ENCODE peak calls at places on chromosomes 11 and 22, in ten cellular contexts. D, V, S, K, Q, T, I, P, Z and F are unnamed samples.

GRCh38 chr11:83070878-83071640 is 638 bp downstream of the RAB30 start:
- DNase-seq in D (no peak), V (peak), S (no peak), K (no peak), Q (no peak), T (no peak), I (no peak), P (no peak), Z (peak), F (peak)

GRCh38 chr11:60905551-60906113 is 753 bp downstream of the PRPF19 start:
- DNase-seq in D (no peak), V (no peak), S (no peak), K (peak), Q (no peak), T (no peak), I (no peak), P (no peak), Z (no peak), F (peak)

GRCh38 chr11:508956-509355 is 1.9 kb upstream of the RNH1 start:
- DNase-seq in D (no peak), V (no peak), S (no peak), K (no peak), Q (no peak), T (no peak), I (no peak), P (no peak), Z (no peak), F (no peak)

GRCh38 chr11:1238767-1239595 is 16.1 kb downstream of the MUC5B start:
- DNase-seq in D (no peak), V (no peak), S (no peak), K (peak), Q (no peak), T (no peak), I (no peak), P (no peak), Z (no peak), F (peak)

GRCh38 chr11:34514050-34514449 is 456 bp upstream of the ELF5 start:
- DNase-seq in D (no peak), V (no peak), S (no peak), K (no peak), Q (no peak), T (no peak), I (no peak), P (no peak), Z (no peak), F (no peak)

GRCh38 chr11:68303083-68303482 is 9.3 kb upstream of the LRP5 start:
- DNase-seq in D (no peak), V (no peak), S (no peak), K (no peak), Q (no peak), T (no peak), I (no peak), P (no peak), Z (no peak), F (no peak)

GRCh38 chr22:43060213-43060612 is 29.0 kb downstream of the TTLL1 start:
- DNase-seq in D (no peak), V (peak), S (no peak), K (no peak), Q (peak), T (no peak), I (no peak), P (no peak), Z (no peak), F (peak)

GRCh38 chr11:113331436-113331835 is 17.1 kb downstream of the TTC12 start:
- DNase-seq in D (no peak), V (no peak), S (no peak), K (no peak), Q (no peak), T (no peak), I (no peak), P (no peak), Z (no peak), F (no peak)

GRCh38 chr11:11243258-11243789 is 109.7 kb downstream of the CSNK2A3 start:
- DNase-seq in D (no peak), V (no peak), S (no peak), K (no peak), Q (no peak), T (no peak), I (no peak), P (no peak), Z (no peak), F (no peak)

GRCh38 chr11:69326622-69327219 is 32.8 kb downstream of the MYEOV start:
- DNase-seq in D (no peak), V (no peak), S (no peak), K (peak), Q (no peak), T (no peak), I (no peak), P (no peak), Z (no peak), F (no peak)

GRCh38 chr11:12469451-12469850 is 92.1 kb downstream of the PARVA start:
- DNase-seq in D (no peak), V (peak), S (no peak), K (no peak), Q (no peak), T (no peak), I (no peak), P (no peak), Z (no peak), F (no peak)